ENCODE peak calls at places on chromosomes 4 and X, in five cellular contexts. R, S, U, I and Y are unnamed samples.
A peak's percentile ranks its signal among the peaks of the same experiment; 100 is the strongest.

GRCh38 chr4:111678466-111678865 is 466.8 kb upstream of the FAM241A start:
- DNase-seq in S (no peak), I (no peak), R (no peak), U (no peak), Y (no peak)

GRCh38 chrX:78979789-78980464 is 34.7 kb downstream of the P2RY10 start:
- DNase-seq in R (no peak), I (no peak), S (no peak), U (no peak), Y (no peak)

GRCh38 chrX:10649286-10649685 is 28.9 kb upstream of the MID1 start:
- DNase-seq in R (no peak), U (no peak), S (no peak), I (no peak), Y (no peak)

GRCh38 chr4:150574678-150575077 is 7.3 kb upstream of the MAB21L2 start:
- DNase-seq in S (no peak), U (no peak), I (no peak), R (no peak), Y (no peak)

GRCh38 chr4:141078871-141079270 is 54.4 kb downstream of the RNF150 start:
- DNase-seq in S (no peak), R (no peak), I (no peak), U (no peak), Y (no peak)

GRCh38 chr4:88136249-88136648 is 22.2 kb downstream of the ABCG2 start:
- DNase-seq in S (no peak), R (no peak), I (no peak), U (no peak), Y (no peak)

GRCh38 chr4:42995343-42995944 is 102.9 kb downstream of the GRXCR1 start:
- DNase-seq in R (no peak), U (no peak), I (no peak), S (no peak), Y (no peak)

GRCh38 chr4:10006604-10007435 is 14.5 kb downstream of the SLC2A9 start:
- DNase-seq in U (peak; percentile 90), R (no peak), S (peak; percentile 90), I (peak; percentile 64), Y (no peak)

GRCh38 chrX:129634541-129634940 is 20.2 kb downstream of the APLN start:
- DNase-seq in R (peak; percentile 25), I (no peak), U (no peak), S (no peak), Y (peak; percentile 46)

GRCh38 chr4:2765832-2766526 is 9.8 kb upstream of the TNIP2 start:
- DNase-seq in R (no peak), U (no peak), S (no peak), I (no peak), Y (no peak)

GRCh38 chrX:96564595-96564994 is 120.0 kb upstream of the DIAPH2 start:
- DNase-seq in U (no peak), R (no peak), S (no peak), I (no peak), Y (no peak)

GRCh38 chr4:28007693-28008092 is 1147.1 kb downstream of the STIM2 start:
- DNase-seq in I (no peak), R (no peak), U (no peak), S (no peak), Y (no peak)

GRCh38 chrX:94178145-94178790 is 504.3 kb downstream of the FAM133A start:
- DNase-seq in U (no peak), R (no peak), S (no peak), I (no peak), Y (no peak)

GRCh38 chrX:19709812-19710518 is 177.4 kb downstream of the SH3KBP1 start:
- DNase-seq in S (no peak), U (peak; percentile 49), I (no peak), R (no peak), Y (no peak)

GRCh38 chrX:8731579-8732395 is at the start of gene ANOS1:
- DNase-seq in R (peak; percentile 64), S (peak; percentile 86), I (peak; percentile 91), U (no peak), Y (peak; percentile 80)

GRCh38 chr4:151808120-151808529 is 47.3 kb upstream of the GATB start:
- DNase-seq in I (no peak), R (no peak), S (no peak), U (peak; percentile 11), Y (no peak)

GRCh38 chrX:38596939-38597338 is 35.6 kb downstream of the TSPAN7 start:
- DNase-seq in S (no peak), I (no peak), R (no peak), U (no peak), Y (no peak)

GRCh38 chrX:42128587-42128986 is 205.2 kb upstream of the CASK start:
- DNase-seq in U (no peak), S (no peak), I (no peak), R (no peak), Y (no peak)

GRCh38 chrX:41449615-41450014 is 2.5 kb downstream of the NYX start:
- DNase-seq in S (peak; percentile 6), R (no peak), I (no peak), U (no peak), Y (no peak)

GRCh38 chr4:83644677-83645639 is 109.0 kb downstream of the GPAT3 start:
- DNase-seq in R (no peak), S (no peak), I (peak; percentile 59), U (peak; percentile 19), Y (peak; percentile 53)

GRCh38 chr4:13654158-13654797 is 26.8 kb upstream of the BOD1L1 start:
- DNase-seq in U (no peak), I (peak; percentile 96), S (peak; percentile 69), R (peak; percentile 95), Y (peak; percentile 94)

GRCh38 chr4:67558493-67558892 is at the start of gene STAP1:
- DNase-seq in R (no peak), U (no peak), I (no peak), S (no peak), Y (no peak)

GRCh38 chrX:114798902-114799301 is 215.0 kb downstream of the HTR2C start:
- DNase-seq in U (no peak), S (no peak), I (no peak), R (no peak), Y (no peak)

DNA sequence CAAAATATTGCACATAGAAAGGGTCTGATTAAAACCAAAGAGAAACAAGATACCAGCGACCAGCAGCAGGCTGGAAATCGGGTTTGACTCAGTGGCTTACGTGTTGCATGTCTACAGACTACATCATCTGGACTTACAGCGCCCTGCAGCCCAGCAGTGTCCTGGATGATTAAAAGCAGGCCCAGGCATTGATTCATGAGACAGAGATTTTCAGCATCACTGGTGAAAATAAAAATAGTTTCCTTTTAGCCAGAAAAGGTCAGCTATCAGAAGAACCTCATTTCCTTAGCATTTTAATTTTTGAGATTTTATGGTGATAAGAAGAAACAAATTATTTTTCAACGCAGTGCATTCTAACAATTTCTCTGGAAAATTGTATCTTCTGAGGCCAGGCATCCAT is 190.6 kb downstream of the PTTG2 start:
- DNase-seq in I (no peak), S (no peak), U (no peak), R (no peak), Y (no peak)
- TF ChIP-seq CTCF in I (no peak), S (no peak), U (no peak), R (no peak), Y (no peak)

GRCh38 chr4:11565899-11566298 is 137.2 kb upstream of the HS3ST1 start:
- DNase-seq in R (no peak), I (no peak), S (no peak), U (no peak), Y (no peak)

GRCh38 chr4:11565213-11565612 is 136.5 kb upstream of the HS3ST1 start:
- DNase-seq in R (no peak), I (no peak), S (no peak), U (no peak), Y (no peak)

GRCh38 chr4:11566440-11567022 is 137.8 kb upstream of the HS3ST1 start:
- DNase-seq in S (no peak), I (no peak), R (no peak), U (no peak), Y (no peak)

DNA sequence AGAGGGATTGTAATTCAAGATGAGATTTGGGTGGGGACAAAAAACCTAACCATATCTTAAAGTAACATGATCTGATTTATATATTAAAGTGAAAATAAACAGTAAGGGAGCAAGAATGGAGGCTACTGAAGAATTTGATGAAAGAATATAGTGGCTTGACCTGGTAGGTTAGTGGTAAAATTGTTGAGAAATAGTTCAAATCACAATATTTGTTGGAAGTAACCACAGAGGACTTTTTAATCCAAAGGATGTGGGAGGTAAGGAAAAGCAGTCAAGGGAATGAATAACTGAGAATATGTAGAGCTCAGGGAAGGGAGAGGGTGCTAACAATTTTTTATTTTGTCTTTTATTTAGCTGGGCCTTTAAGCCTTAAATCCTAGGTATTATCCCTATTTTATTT is 139.8 kb upstream of the HS3ST1 start:
- DNase-seq in S (no peak), R (no peak), U (no peak), I (no peak), Y (no peak)
- TF ChIP-seq CTCF in S (no peak), R (no peak), U (no peak), I (no peak), Y (no peak)

GRCh38 chr4:185424905-185425599 is 712 bp downstream of the UFSP2 start:
- DNase-seq in U (no peak), S (no peak), R (no peak), I (peak; percentile 48), Y (no peak)

GRCh38 chr4:185426960-185427688 is 1.4 kb upstream of the UFSP2 start:
- DNase-seq in U (no peak), S (no peak), I (no peak), R (no peak), Y (no peak)

GRCh38 chr4:185429660-185430059 is 3.9 kb upstream of the UFSP2 start:
- DNase-seq in I (no peak), S (no peak), R (no peak), U (no peak), Y (no peak)

GRCh38 chr4:185421366-185422124 is 4.2 kb downstream of the UFSP2 start:
- DNase-seq in I (no peak), R (no peak), S (no peak), U (no peak), Y (no peak)

DNA sequence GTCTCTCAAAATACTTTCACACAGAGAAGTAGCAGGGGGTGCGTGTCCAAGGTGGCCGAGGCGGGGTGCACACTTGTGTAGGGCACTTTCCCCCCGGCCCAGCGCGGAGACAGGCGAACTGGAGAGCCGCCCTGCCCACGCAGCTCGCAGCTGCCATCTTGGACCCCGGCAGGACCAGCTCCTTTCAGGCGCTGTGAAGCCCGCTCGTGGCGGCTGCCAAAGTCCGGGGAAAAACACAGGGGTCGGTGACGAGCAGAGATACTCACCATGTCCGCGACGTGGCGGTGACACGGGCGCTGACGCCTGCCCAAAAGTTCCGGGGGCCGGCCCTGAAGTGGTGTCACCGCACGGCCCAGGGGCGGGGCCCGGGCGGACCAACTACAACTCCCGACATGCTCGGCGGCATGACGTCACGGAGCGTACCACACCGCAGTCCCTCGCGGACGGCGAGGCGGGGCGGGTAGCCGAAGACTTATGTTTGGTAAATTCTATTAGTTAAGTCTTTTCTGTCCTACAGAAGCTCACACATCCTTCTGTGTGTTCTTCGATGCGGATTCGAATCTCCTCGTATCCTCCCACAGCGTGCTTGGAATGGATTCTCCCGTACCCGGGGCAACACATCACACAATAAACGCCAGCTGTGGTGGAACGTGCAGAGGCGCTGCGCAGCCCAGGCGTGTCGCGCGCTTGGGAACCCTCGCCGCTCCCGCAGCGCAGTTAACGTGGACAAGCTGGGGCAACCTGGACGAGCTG is at the start of gene UFSP2:
- DNase-seq in S (peak; percentile 86), I (peak; percentile 93), R (peak; percentile 87), U (peak; percentile 41), Y (peak; percentile 86)
- TF ChIP-seq CTCF in S (no peak), I (no peak), R (no peak), U (peak; percentile 47), Y (no peak)

DNA sequence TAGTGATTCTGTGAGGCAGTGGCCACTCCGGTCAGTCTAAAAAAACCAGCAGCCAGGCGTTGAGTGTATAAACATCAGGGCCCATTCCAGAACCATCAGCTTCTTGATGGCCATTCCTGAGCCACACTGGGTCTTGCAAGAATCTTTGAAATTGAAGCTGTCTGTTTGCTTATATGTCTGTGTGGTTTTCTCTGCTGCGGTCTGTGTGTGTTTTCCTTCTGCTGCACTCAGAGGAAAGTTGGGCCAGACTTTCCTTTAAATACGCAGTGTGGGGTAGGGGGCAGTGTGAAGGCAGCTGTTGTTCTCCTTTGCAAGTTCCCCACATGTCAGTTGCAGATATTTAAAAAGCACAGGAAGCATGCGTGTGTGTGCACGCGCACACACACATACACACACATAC is 32.2 kb downstream of the CCKAR start:
- DNase-seq in U (no peak), I (no peak), R (no peak), S (no peak), Y (no peak)
- TF ChIP-seq CTCF in U (no peak), I (no peak), R (no peak), S (no peak), Y (no peak)